ENCODE peak calls at places on chromosomes 2 and 18, in ten cellular contexts. One of them, this sample, is unnamed.

GRCh38 chr2:69704446-69704845 is 37.5 kb upstream of the ANXA4 start:
- DNase-seq in gastrocnemius medialis: no peak
- DNase-seq in RWPE1: peak; percentile 61
- DNase-seq in heart right ventricle: no peak
- DNase-seq in K562: no peak
- DNase-seq in uterus: no peak
- DNase-seq in A549: no peak
- DNase-seq in kidney: no peak
- DNase-seq in stomach: no peak
- DNase-seq in mammary epithelial cell: peak; percentile 96
- DNase-seq in this sample: peak; percentile 97

GRCh38 chr2:85758361-85759256 is 4.8 kb downstream of the ATOH8 start:
- DNase-seq in K562: no peak
- DNase-seq in A549: no peak
- DNase-seq in heart right ventricle: no peak
- DNase-seq in kidney: peak; percentile 65
- DNase-seq in stomach: peak; percentile 42
- DNase-seq in RWPE1: no peak
- DNase-seq in gastrocnemius medialis: no peak
- DNase-seq in mammary epithelial cell: no peak
- DNase-seq in uterus: no peak
- DNase-seq in this sample: no peak

GRCh38 chr2:166375205-166375735 is 474 bp downstream of the SCN9A start:
- DNase-seq in A549: peak; percentile 36
- DNase-seq in kidney: no peak
- DNase-seq in RWPE1: peak; percentile 2
- DNase-seq in K562: no peak
- DNase-seq in gastrocnemius medialis: no peak
- DNase-seq in uterus: no peak
- DNase-seq in mammary epithelial cell: no peak
- DNase-seq in heart right ventricle: no peak
- DNase-seq in stomach: no peak
- DNase-seq in this sample: no peak

GRCh38 chr2:79453918-79454317 is 58.9 kb upstream of the CTNNA2 start:
- DNase-seq in A549: no peak
- DNase-seq in heart right ventricle: no peak
- DNase-seq in kidney: no peak
- DNase-seq in stomach: no peak
- DNase-seq in mammary epithelial cell: no peak
- DNase-seq in gastrocnemius medialis: no peak
- DNase-seq in RWPE1: no peak
- DNase-seq in uterus: no peak
- DNase-seq in K562: no peak
- DNase-seq in this sample: no peak

GRCh38 chr2:108594982-108595464 is 60.8 kb downstream of the LIMS1 start:
- DNase-seq in K562: peak; percentile 68
- DNase-seq in heart right ventricle: no peak
- DNase-seq in mammary epithelial cell: peak; percentile 93
- DNase-seq in kidney: no peak
- DNase-seq in gastrocnemius medialis: no peak
- DNase-seq in stomach: no peak
- DNase-seq in RWPE1: peak; percentile 65
- DNase-seq in A549: peak; percentile 87
- DNase-seq in uterus: no peak
- DNase-seq in this sample: peak; percentile 99

GRCh38 chr18:582465-582864 is 2.3 kb downstream of the CETN1 start:
- DNase-seq in gastrocnemius medialis: no peak
- DNase-seq in RWPE1: no peak
- DNase-seq in A549: no peak
- DNase-seq in K562: no peak
- DNase-seq in heart right ventricle: no peak
- DNase-seq in stomach: peak; percentile 31
- DNase-seq in uterus: no peak
- DNase-seq in kidney: no peak
- DNase-seq in mammary epithelial cell: no peak
- DNase-seq in this sample: no peak

GRCh38 chr2:235005603-235006259 is 53.9 kb downstream of the SH3BP4 start:
- DNase-seq in mammary epithelial cell: no peak
- DNase-seq in heart right ventricle: peak; percentile 67
- DNase-seq in RWPE1: no peak
- DNase-seq in gastrocnemius medialis: peak; percentile 69
- DNase-seq in kidney: peak; percentile 72
- DNase-seq in uterus: peak; percentile 37
- DNase-seq in K562: no peak
- DNase-seq in A549: no peak
- DNase-seq in stomach: peak; percentile 88
- DNase-seq in this sample: no peak

GRCh38 chr18:40841473-40841872 is 1113.6 kb upstream of the PIK3C3 start:
- DNase-seq in A549: no peak
- DNase-seq in K562: no peak
- DNase-seq in heart right ventricle: no peak
- DNase-seq in RWPE1: peak; percentile 15
- DNase-seq in stomach: no peak
- DNase-seq in gastrocnemius medialis: no peak
- DNase-seq in kidney: no peak
- DNase-seq in uterus: no peak
- DNase-seq in mammary epithelial cell: peak; percentile 73
- DNase-seq in this sample: peak; percentile 72

GRCh38 chr2:100826494-100826893 is 6.6 kb downstream of the NPAS2 start:
- DNase-seq in stomach: no peak
- DNase-seq in gastrocnemius medialis: no peak
- DNase-seq in uterus: no peak
- DNase-seq in heart right ventricle: no peak
- DNase-seq in kidney: no peak
- DNase-seq in K562: no peak
- DNase-seq in A549: no peak
- DNase-seq in RWPE1: no peak
- DNase-seq in mammary epithelial cell: no peak
- DNase-seq in this sample: no peak

GRCh38 chr18:67035026-67035425 is 431.1 kb upstream of the CDH19 start:
- DNase-seq in K562: no peak
- DNase-seq in mammary epithelial cell: no peak
- DNase-seq in kidney: no peak
- DNase-seq in stomach: no peak
- DNase-seq in gastrocnemius medialis: no peak
- DNase-seq in RWPE1: no peak
- DNase-seq in uterus: no peak
- DNase-seq in A549: no peak
- DNase-seq in heart right ventricle: no peak
- DNase-seq in this sample: no peak

GRCh38 chr18:7616661-7617060 is 49.5 kb downstream of the PTPRM start:
- DNase-seq in heart right ventricle: peak; percentile 73
- DNase-seq in A549: no peak
- DNase-seq in mammary epithelial cell: no peak
- DNase-seq in gastrocnemius medialis: no peak
- DNase-seq in uterus: peak; percentile 40
- DNase-seq in RWPE1: no peak
- DNase-seq in kidney: peak; percentile 53
- DNase-seq in K562: no peak
- DNase-seq in stomach: no peak
- DNase-seq in this sample: no peak

GRCh38 chr2:36184848-36185247 is 170.7 kb upstream of the CRIM1 start:
- DNase-seq in mammary epithelial cell: no peak
- DNase-seq in K562: no peak
- DNase-seq in A549: no peak
- DNase-seq in RWPE1: no peak
- DNase-seq in kidney: no peak
- DNase-seq in gastrocnemius medialis: no peak
- DNase-seq in heart right ventricle: no peak
- DNase-seq in uterus: no peak
- DNase-seq in stomach: no peak
- DNase-seq in this sample: no peak

GRCh38 chr2:124582387-124582786 is 557.3 kb downstream of the CNTNAP5 start:
- DNase-seq in mammary epithelial cell: no peak
- DNase-seq in RWPE1: no peak
- DNase-seq in uterus: no peak
- DNase-seq in A549: no peak
- DNase-seq in stomach: no peak
- DNase-seq in heart right ventricle: no peak
- DNase-seq in kidney: no peak
- DNase-seq in K562: no peak
- DNase-seq in gastrocnemius medialis: no peak
- DNase-seq in this sample: no peak

GRCh38 chr2:225025917-225026571 is 16.2 kb downstream of the DOCK10 start:
- DNase-seq in heart right ventricle: no peak
- DNase-seq in kidney: no peak
- DNase-seq in uterus: no peak
- DNase-seq in gastrocnemius medialis: no peak
- DNase-seq in K562: no peak
- DNase-seq in A549: peak; percentile 30
- DNase-seq in stomach: no peak
- DNase-seq in RWPE1: no peak
- DNase-seq in mammary epithelial cell: peak; percentile 71
- DNase-seq in this sample: no peak

GRCh38 chr18:37662546-37663339 is 97.1 kb upstream of the CELF4 start:
- DNase-seq in uterus: no peak
- DNase-seq in kidney: no peak
- DNase-seq in heart right ventricle: no peak
- DNase-seq in A549: no peak
- DNase-seq in mammary epithelial cell: no peak
- DNase-seq in stomach: no peak
- DNase-seq in gastrocnemius medialis: no peak
- DNase-seq in K562: no peak
- DNase-seq in RWPE1: no peak
- DNase-seq in this sample: no peak

GRCh38 chr18:67730884-67731283 is 214.4 kb upstream of the DSEL start:
- DNase-seq in heart right ventricle: no peak
- DNase-seq in gastrocnemius medialis: no peak
- DNase-seq in mammary epithelial cell: peak; percentile 91
- DNase-seq in A549: peak; percentile 49
- DNase-seq in RWPE1: peak; percentile 71
- DNase-seq in kidney: no peak
- DNase-seq in uterus: no peak
- DNase-seq in K562: no peak
- DNase-seq in stomach: no peak
- DNase-seq in this sample: peak; percentile 82

GRCh38 chr2:43092520-43093179 is 133.8 kb downstream of the ZFP36L2 start:
- DNase-seq in kidney: no peak
- DNase-seq in stomach: no peak
- DNase-seq in uterus: no peak
- DNase-seq in RWPE1: no peak
- DNase-seq in K562: no peak
- DNase-seq in mammary epithelial cell: no peak
- DNase-seq in gastrocnemius medialis: no peak
- DNase-seq in A549: no peak
- DNase-seq in heart right ventricle: no peak
- DNase-seq in this sample: no peak

GRCh38 chr18:3456686-3457069 is 6.7 kb downstream of the TGIF1 start:
- DNase-seq in uterus: no peak
- DNase-seq in A549: peak; percentile 83
- DNase-seq in K562: no peak
- DNase-seq in RWPE1: no peak
- DNase-seq in mammary epithelial cell: no peak
- DNase-seq in kidney: no peak
- DNase-seq in heart right ventricle: no peak
- DNase-seq in stomach: no peak
- DNase-seq in gastrocnemius medialis: no peak
- DNase-seq in this sample: peak; percentile 23

GRCh38 chr2:188623995-188624643 is 332.4 kb downstream of the GULP1 start:
- DNase-seq in K562: no peak
- DNase-seq in mammary epithelial cell: peak; percentile 21
- DNase-seq in gastrocnemius medialis: no peak
- DNase-seq in heart right ventricle: no peak
- DNase-seq in stomach: no peak
- DNase-seq in uterus: no peak
- DNase-seq in A549: no peak
- DNase-seq in RWPE1: no peak
- DNase-seq in kidney: no peak
- DNase-seq in this sample: peak; percentile 16

DNA sequence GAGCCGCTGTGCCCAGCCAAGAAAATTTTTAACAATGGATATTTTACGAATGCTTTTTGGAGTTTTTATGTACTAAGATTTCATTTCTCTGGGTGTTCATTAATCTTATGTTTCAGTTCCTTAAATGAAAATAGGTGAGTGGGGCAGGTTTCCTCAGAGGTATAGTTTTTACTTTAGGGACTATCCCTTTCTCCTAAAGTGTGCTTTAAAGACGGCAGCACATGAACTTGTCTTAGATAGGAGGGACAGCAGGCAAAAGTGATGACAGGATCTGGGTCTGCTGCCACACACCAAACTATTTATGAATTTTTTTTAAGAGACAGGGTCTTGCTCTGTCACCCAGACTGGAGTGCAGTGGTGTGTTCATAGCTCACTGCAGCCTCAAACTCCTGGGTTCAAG is 8.0 kb upstream of the REL start:
- DNase-seq in stomach: no peak
- DNase-seq in kidney: no peak
- DNase-seq in uterus: no peak
- DNase-seq in A549: no peak
- DNase-seq in mammary epithelial cell: no peak
- DNase-seq in heart right ventricle: no peak
- DNase-seq in gastrocnemius medialis: no peak
- DNase-seq in K562: no peak
- DNase-seq in RWPE1: no peak
- DNase-seq in this sample: no peak
- H3K27ac ChIP-seq in stomach: no peak overlapping the region
- H3K27ac ChIP-seq in kidney: no peak overlapping the region
- H3K27ac ChIP-seq in uterus: no peak overlapping the region
- H3K27ac ChIP-seq in A549: no peak overlapping the region
- H3K27ac ChIP-seq in mammary epithelial cell: no peak overlapping the region
- H3K27ac ChIP-seq in heart right ventricle: no peak overlapping the region
- H3K27ac ChIP-seq in gastrocnemius medialis: no peak overlapping the region
- H3K27ac ChIP-seq in K562: no peak overlapping the region
- H3K27ac ChIP-seq in RWPE1: no peak overlapping the region
- H3K27ac ChIP-seq in this sample: no peak overlapping the region

GRCh38 chr2:144515694-144516416 is 4.1 kb downstream of the ZEB2 start:
- DNase-seq in RWPE1: no peak
- DNase-seq in A549: peak; percentile 29
- DNase-seq in K562: peak; percentile 32
- DNase-seq in gastrocnemius medialis: no peak
- DNase-seq in stomach: no peak
- DNase-seq in heart right ventricle: peak; percentile 59
- DNase-seq in mammary epithelial cell: no peak
- DNase-seq in uterus: peak; percentile 51
- DNase-seq in kidney: peak; percentile 79
- DNase-seq in this sample: no peak
- TF ChIP-seq CTCF in RWPE1: no peak
- TF ChIP-seq CTCF in A549: no peak
- TF ChIP-seq CTCF in K562: no peak
- TF ChIP-seq CTCF in gastrocnemius medialis: no peak
- TF ChIP-seq CTCF in stomach: no peak
- TF ChIP-seq CTCF in heart right ventricle: no peak
- TF ChIP-seq CTCF in mammary epithelial cell: no peak
- TF ChIP-seq CTCF in uterus: no peak
- TF ChIP-seq CTCF in kidney: no peak
- TF ChIP-seq CTCF in this sample: no peak

GRCh38 chr18:58829263-58829662 is 35.4 kb upstream of the ZNF532 start:
- DNase-seq in gastrocnemius medialis: no peak
- DNase-seq in RWPE1: no peak
- DNase-seq in kidney: no peak
- DNase-seq in mammary epithelial cell: no peak
- DNase-seq in stomach: no peak
- DNase-seq in uterus: no peak
- DNase-seq in A549: no peak
- DNase-seq in K562: no peak
- DNase-seq in heart right ventricle: no peak
- DNase-seq in this sample: no peak
- H3K27ac ChIP-seq in gastrocnemius medialis: peak overlapping the region; percentile 84
- H3K27ac ChIP-seq in RWPE1: no peak overlapping the region
- H3K27ac ChIP-seq in kidney: no peak overlapping the region
- H3K27ac ChIP-seq in mammary epithelial cell: no peak overlapping the region
- H3K27ac ChIP-seq in stomach: no peak overlapping the region
- H3K27ac ChIP-seq in uterus: no peak overlapping the region
- H3K27ac ChIP-seq in A549: no peak overlapping the region
- H3K27ac ChIP-seq in K562: no peak overlapping the region
- H3K27ac ChIP-seq in heart right ventricle: no peak overlapping the region
- H3K27ac ChIP-seq in this sample: no peak overlapping the region

GRCh38 chr18:24413148-24413547 is 13.3 kb upstream of the IMPACT start:
- DNase-seq in K562: no peak
- DNase-seq in heart right ventricle: peak; percentile 15
- DNase-seq in uterus: no peak
- DNase-seq in gastrocnemius medialis: no peak
- DNase-seq in kidney: no peak
- DNase-seq in mammary epithelial cell: no peak
- DNase-seq in stomach: no peak
- DNase-seq in RWPE1: no peak
- DNase-seq in A549: peak; percentile 9
- DNase-seq in this sample: no peak
- TF ChIP-seq CTCF in K562: no peak
- TF ChIP-seq CTCF in heart right ventricle: peak; percentile 41
- TF ChIP-seq CTCF in uterus: no peak
- TF ChIP-seq CTCF in gastrocnemius medialis: no peak
- TF ChIP-seq CTCF in kidney: no peak
- TF ChIP-seq CTCF in mammary epithelial cell: no peak
- TF ChIP-seq CTCF in stomach: no peak
- TF ChIP-seq CTCF in RWPE1: peak; percentile 20
- TF ChIP-seq CTCF in A549: no peak
- TF ChIP-seq CTCF in this sample: peak; percentile 54